ENCODE peak calls at places on chromosomes 2 and 18, in eight cellular contexts. B is H7; P is PC-3; D is activated T-cell treated with anti-CD3 and anti-CD28 coated beads for 48 hours; E is GM13977; X is naive thymus-derived CD8-positive, alpha-beta T cell; C is GF-D8; K is T-helper 9 cell. M is an unnamed sample.

GRCh38 chr2:42558827-42559226 is 9.6 kb upstream of the MTA3 start:
- DNase-seq in B (peak; percentile 38), P (peak; percentile 60), D (no peak), E (no peak), X (no peak), C (no peak), K (no peak), M (no peak)

GRCh38 chr2:10407841-10408648 is 40.1 kb downstream of the ODC1 start:
- DNase-seq in B (peak; percentile 71), P (peak; percentile 96), D (peak; percentile 60), E (peak; percentile 71), X (peak; percentile 44), C (peak; percentile 95), K (peak; percentile 23), M (peak; percentile 86)

GRCh38 chr2:102064679-102065674 is 73.2 kb downstream of the IL1R2 start:
- DNase-seq in B (no peak), P (no peak), D (no peak), E (no peak), X (no peak), C (no peak), K (no peak), M (no peak)

GRCh38 chr2:133004623-133005022 is 334.6 kb upstream of the LYPD1 start:
- DNase-seq in B (no peak), P (no peak), D (no peak), E (no peak), X (no peak), C (no peak), K (no peak), M (no peak)

GRCh38 chr2:164917296-164917903 is 37.9 kb downstream of the SLC38A11 start:
- DNase-seq in B (peak; percentile 4), P (peak; percentile 67), D (no peak), E (no peak), X (no peak), C (no peak), K (no peak), M (no peak)

GRCh38 chr18:12990128-12990485 is 1.1 kb upstream of the CEP192 start:
- DNase-seq in B (no peak), P (no peak), D (peak; percentile 29), E (no peak), X (peak; percentile 42), C (peak; percentile 80), K (no peak), M (no peak)

GRCh38 chr2:189836644-189837043 is 52.4 kb downstream of the PMS1 start:
- DNase-seq in B (no peak), P (peak; percentile 80), D (no peak), E (no peak), X (no peak), C (no peak), K (no peak), M (peak; percentile 5)

GRCh38 chr2:199940373-199940772 is 14.9 kb downstream of the TYW5 start:
- DNase-seq in B (no peak), P (peak; percentile 43), D (no peak), E (no peak), X (no peak), C (peak; percentile 70), K (no peak), M (no peak)

GRCh38 chr2:26849056-26850001 is 1.4 kb downstream of the DPYSL5 start:
- DNase-seq in B (peak; percentile 90), P (no peak), D (no peak), E (peak; percentile 46), X (no peak), C (no peak), K (no peak), M (no peak)

GRCh38 chr2:65204461-65205230 is 23.0 kb upstream of the ACTR2 start:
- DNase-seq in B (no peak), P (no peak), D (no peak), E (no peak), X (no peak), C (peak; percentile 39), K (peak; percentile 7), M (no peak)

GRCh38 chr18:9740076-9740475 is 32.0 kb downstream of the RAB31 start:
- DNase-seq in B (no peak), P (peak; percentile 25), D (no peak), E (no peak), X (no peak), C (no peak), K (no peak), M (no peak)

GRCh38 chr2:157785866-157786662 is 90.1 kb downstream of the ACVR1 start:
- DNase-seq in B (no peak), P (peak; percentile 25), D (no peak), E (no peak), X (no peak), C (no peak), K (no peak), M (peak; percentile 50)

GRCh38 chr2:181904022-181904632 is 12.6 kb downstream of the ITPRID2 start:
- DNase-seq in B (peak; percentile 11), P (peak; percentile 70), D (no peak), E (no peak), X (peak; percentile 38), C (no peak), K (no peak), M (peak; percentile 34)

GRCh38 chr18:498901-499300 is 1.6 kb downstream of the COLEC12 start:
- DNase-seq in B (no peak), P (no peak), D (no peak), E (no peak), X (no peak), C (no peak), K (no peak), M (no peak)

GRCh38 chr2:37005118-37005868 is 39.0 kb upstream of the STRN start:
- DNase-seq in B (peak; percentile 20), P (peak; percentile 54), D (no peak), E (peak; percentile 23), X (peak; percentile 6), C (no peak), K (no peak), M (no peak)

GRCh38 chr2:1864301-1864980 is 120.1 kb upstream of the PXDN start:
- DNase-seq in B (peak; percentile 28), P (no peak), D (no peak), E (no peak), X (no peak), C (no peak), K (no peak), M (no peak)

GRCh38 chr2:52704251-52704650 is 1063.4 kb upstream of the CHAC2 start:
- DNase-seq in B (no peak), P (no peak), D (no peak), E (no peak), X (no peak), C (no peak), K (no peak), M (no peak)

GRCh38 chr18:80238651-80239260 is 8.6 kb downstream of the PARD6G start:
- DNase-seq in B (peak; percentile 12), P (no peak), D (no peak), E (no peak), X (no peak), C (no peak), K (no peak), M (no peak)

M was measured in RWPE1.